ENCODE peak calls at places on chromosome 2, in ten cellular contexts. One of them, this sample, is unnamed.

GRCh38 chr2:106566050-106566449 is 78.9 kb downstream of the CD8B2 start:
- DNase-seq in K562: no peak
- DNase-seq in RCC 7860: no peak
- DNase-seq in COR-L47: no peak
- DNase-seq in OCI-LY7: no peak
- DNase-seq in dermis blood vessel endothelial cell: no peak
- DNase-seq in AG08396: no peak
- DNase-seq in neural progenitor cell: no peak
- DNase-seq in small intestine: no peak
- DNase-seq in NCI-H774: no peak
- DNase-seq in this sample: no peak

GRCh38 chr2:127625146-127625943 is 20.6 kb upstream of the GPR17 start:
- DNase-seq in K562: no peak
- DNase-seq in RCC 7860: no peak
- DNase-seq in COR-L47: no peak
- DNase-seq in OCI-LY7: no peak
- DNase-seq in dermis blood vessel endothelial cell: no peak
- DNase-seq in AG08396: no peak
- DNase-seq in neural progenitor cell: no peak
- DNase-seq in small intestine: no peak
- DNase-seq in NCI-H774: no peak
- DNase-seq in this sample: no peak

GRCh38 chr2:180077295-180077906 is 70.3 kb upstream of the CWC22 start:
- DNase-seq in K562: peak
- DNase-seq in RCC 7860: no peak
- DNase-seq in COR-L47: peak
- DNase-seq in OCI-LY7: peak
- DNase-seq in dermis blood vessel endothelial cell: peak
- DNase-seq in AG08396: peak
- DNase-seq in neural progenitor cell: peak
- DNase-seq in small intestine: no peak
- DNase-seq in NCI-H774: no peak
- DNase-seq in this sample: peak

GRCh38 chr2:232333361-232334135 is 45.0 kb upstream of the ALPP start:
- DNase-seq in K562: peak
- DNase-seq in RCC 7860: no peak
- DNase-seq in COR-L47: no peak
- DNase-seq in OCI-LY7: peak
- DNase-seq in dermis blood vessel endothelial cell: peak
- DNase-seq in AG08396: no peak
- DNase-seq in neural progenitor cell: peak
- DNase-seq in small intestine: no peak
- DNase-seq in NCI-H774: no peak
- DNase-seq in this sample: peak

GRCh38 chr2:219525533-219526232 is 11.4 kb downstream of the ASIC4 start:
- DNase-seq in K562: peak
- DNase-seq in RCC 7860: no peak
- DNase-seq in COR-L47: no peak
- DNase-seq in OCI-LY7: no peak
- DNase-seq in dermis blood vessel endothelial cell: no peak
- DNase-seq in AG08396: no peak
- DNase-seq in neural progenitor cell: peak
- DNase-seq in small intestine: no peak
- DNase-seq in NCI-H774: no peak
- DNase-seq in this sample: no peak

GRCh38 chr2:132692816-132693215 is 22.8 kb upstream of the LYPD1 start:
- DNase-seq in K562: no peak
- DNase-seq in RCC 7860: no peak
- DNase-seq in COR-L47: no peak
- DNase-seq in OCI-LY7: no peak
- DNase-seq in dermis blood vessel endothelial cell: no peak
- DNase-seq in AG08396: no peak
- DNase-seq in neural progenitor cell: no peak
- DNase-seq in small intestine: no peak
- DNase-seq in NCI-H774: no peak
- DNase-seq in this sample: no peak

GRCh38 chr2:206562375-206562774 is 79.9 kb upstream of the FAM237A start:
- DNase-seq in K562: no peak
- DNase-seq in RCC 7860: no peak
- DNase-seq in COR-L47: no peak
- DNase-seq in OCI-LY7: no peak
- DNase-seq in dermis blood vessel endothelial cell: no peak
- DNase-seq in AG08396: no peak
- DNase-seq in neural progenitor cell: no peak
- DNase-seq in small intestine: no peak
- DNase-seq in NCI-H774: no peak
- DNase-seq in this sample: no peak

GRCh38 chr2:120737802-120738516 is 2.3 kb downstream of the GLI2 start:
- DNase-seq in K562: no peak
- DNase-seq in RCC 7860: no peak
- DNase-seq in COR-L47: peak
- DNase-seq in OCI-LY7: no peak
- DNase-seq in dermis blood vessel endothelial cell: no peak
- DNase-seq in AG08396: peak
- DNase-seq in neural progenitor cell: peak
- DNase-seq in small intestine: peak
- DNase-seq in NCI-H774: no peak
- DNase-seq in this sample: no peak

GRCh38 chr2:44751754-44752479 is 189.6 kb upstream of the SIX3 start:
- DNase-seq in K562: peak
- DNase-seq in RCC 7860: no peak
- DNase-seq in COR-L47: no peak
- DNase-seq in OCI-LY7: no peak
- DNase-seq in dermis blood vessel endothelial cell: no peak
- DNase-seq in AG08396: no peak
- DNase-seq in neural progenitor cell: no peak
- DNase-seq in small intestine: no peak
- DNase-seq in NCI-H774: no peak
- DNase-seq in this sample: no peak

GRCh38 chr2:241217320-241218031 is 29.0 kb downstream of the ANO7 start:
- DNase-seq in K562: peak
- DNase-seq in RCC 7860: peak
- DNase-seq in COR-L47: no peak
- DNase-seq in OCI-LY7: peak
- DNase-seq in dermis blood vessel endothelial cell: peak
- DNase-seq in AG08396: peak
- DNase-seq in neural progenitor cell: peak
- DNase-seq in small intestine: peak
- DNase-seq in NCI-H774: peak
- DNase-seq in this sample: peak

GRCh38 chr2:62920070-62920469 is 130.6 kb upstream of the OTX1 start:
- DNase-seq in K562: no peak
- DNase-seq in RCC 7860: peak
- DNase-seq in COR-L47: no peak
- DNase-seq in OCI-LY7: no peak
- DNase-seq in dermis blood vessel endothelial cell: no peak
- DNase-seq in AG08396: no peak
- DNase-seq in neural progenitor cell: no peak
- DNase-seq in small intestine: no peak
- DNase-seq in NCI-H774: no peak
- DNase-seq in this sample: no peak

GRCh38 chr2:99066075-99066557 is 75.4 kb upstream of the C2orf15 start:
- DNase-seq in K562: peak
- DNase-seq in RCC 7860: peak
- DNase-seq in COR-L47: peak
- DNase-seq in OCI-LY7: peak
- DNase-seq in dermis blood vessel endothelial cell: peak
- DNase-seq in AG08396: peak
- DNase-seq in neural progenitor cell: peak
- DNase-seq in small intestine: peak
- DNase-seq in NCI-H774: peak
- DNase-seq in this sample: peak

GRCh38 chr2:45190481-45190880 is 181.2 kb upstream of the SIX2 start:
- DNase-seq in K562: peak
- DNase-seq in RCC 7860: peak
- DNase-seq in COR-L47: no peak
- DNase-seq in OCI-LY7: no peak
- DNase-seq in dermis blood vessel endothelial cell: no peak
- DNase-seq in AG08396: peak
- DNase-seq in neural progenitor cell: no peak
- DNase-seq in small intestine: no peak
- DNase-seq in NCI-H774: no peak
- DNase-seq in this sample: peak